ENCODE peak calls at places on chromosome 22, in seven cellular contexts. C is psoas muscle, N is HT1080, M is GM10248, B is body of pancreas, D is bronchial epithelial cell, X is activated T-cell treated with anti-CD3 and anti-CD28 coated beads for 1 hour. R is an unnamed sample.

GRCh38 chr22:38139901-38140300 is 29.4 kb upstream of the BAIAP2L2 start:
- DNase-seq in C (no peak), N (no peak), M (no peak), B (no peak), D (no peak), X (no peak), R (no peak)

GRCh38 chr22:32531955-32532818 is 57.6 kb downstream of the FBXO7 start:
- DNase-seq in C (peak; percentile 93), N (peak; percentile 80), M (no peak), B (peak; percentile 51), D (peak; percentile 49), X (no peak), R (peak; percentile 52)

GRCh38 chr22:22463855-22464540 is 44.5 kb downstream of the ZNF280B start:
- DNase-seq in C (no peak), N (peak; percentile 36), M (peak; percentile 58), B (peak; percentile 47), D (peak; percentile 43), X (peak; percentile 26), R (peak; percentile 72)

GRCh38 chr22:50222508-50222907 is 21.7 kb downstream of the SELENOO start:
- DNase-seq in C (no peak), N (no peak), M (no peak), B (no peak), D (no peak), X (no peak), R (no peak)

GRCh38 chr22:34390400-34390799 is 470.1 kb upstream of the LARGE1 start:
- DNase-seq in C (no peak), N (no peak), M (no peak), B (no peak), D (no peak), X (no peak), R (no peak)

GRCh38 chr22:44893731-44894080 is 116.1 kb downstream of the PHF21B start:
- DNase-seq in C (no peak), N (no peak), M (no peak), B (no peak), D (no peak), X (no peak), R (no peak)

GRCh38 chr22:31263896-31264295 is 28.4 kb downstream of the PIK3IP1 start:
- DNase-seq in C (no peak), N (no peak), M (no peak), B (no peak), D (no peak), X (no peak), R (no peak)

GRCh38 chr22:41382098-41382578 is 396 bp downstream of the TEF start:
- DNase-seq in C (peak; percentile 89), N (no peak), M (peak; percentile 88), B (peak; percentile 68), D (no peak), X (peak; percentile 48), R (no peak)

GRCh38 chr22:38038426-38038825 is 18.8 kb upstream of the PICK1 start:
- DNase-seq in C (no peak), N (no peak), M (no peak), B (no peak), D (no peak), X (no peak), R (no peak)

GRCh38 chr22:48187272-48187855 is 1424.9 kb downstream of the TBC1D22A start:
- DNase-seq in C (no peak), N (no peak), M (no peak), B (peak; percentile 18), D (no peak), X (no peak), R (no peak)

GRCh38 chr22:31045900-31046587 is 35.1 kb upstream of the SMTN start:
- DNase-seq in C (no peak), N (no peak), M (no peak), B (no peak), D (no peak), X (no peak), R (no peak)

GRCh38 chr22:44389181-44389580 is 76.4 kb upstream of the SHISAL1 start:
- DNase-seq in C (peak; percentile 46), N (no peak), M (no peak), B (no peak), D (no peak), X (no peak), R (no peak)

GRCh38 chr22:39547587-39547947 is 15.0 kb upstream of the RPS19BP1 start:
- DNase-seq in C (no peak), N (no peak), M (no peak), B (no peak), D (no peak), X (no peak), R (no peak)

GRCh38 chr22:35076648-35077047 is 10.7 kb downstream of the ISX start:
- DNase-seq in C (no peak), N (no peak), M (no peak), B (no peak), D (peak; percentile 7), X (no peak), R (peak; percentile 39)

GRCh38 chr22:38414009-38414395 is 41.0 kb downstream of the KCNJ4 start:
- DNase-seq in C (peak; percentile 45), N (no peak), M (no peak), B (no peak), D (no peak), X (no peak), R (no peak)

GRCh38 chr22:32202539-32203180 is 2.2 kb downstream of the RFPL2 start:
- DNase-seq in C (no peak), N (peak; percentile 63), M (peak; percentile 35), B (peak; percentile 73), D (peak; percentile 37), X (no peak), R (peak; percentile 66)

GRCh38 chr22:45101828-45102227 is 61.9 kb upstream of the NUP50 start:
- DNase-seq in C (no peak), N (peak; percentile 43), M (peak; percentile 67), B (no peak), D (peak; percentile 51), X (no peak), R (peak; percentile 88)

GRCh38 chr22:19419086-19419463 is 12.5 kb downstream of the HIRA start:
- DNase-seq in C (no peak), N (no peak), M (peak; percentile 29), B (no peak), D (no peak), X (no peak), R (peak; percentile 84)

GRCh38 chr22:34036936-34037335 is 116.7 kb upstream of the LARGE1 start:
- DNase-seq in C (no peak), N (no peak), M (no peak), B (no peak), D (no peak), X (no peak), R (peak; percentile 28)

GRCh38 chr22:41530612-41531421 is 13.5 kb downstream of the POLR3H start:
- DNase-seq in C (no peak), N (no peak), M (no peak), B (no peak), D (no peak), X (no peak), R (no peak)

GRCh38 chr22:26322179-26322905 is 106.7 kb upstream of the ASPHD2 start:
- DNase-seq in C (peak; percentile 73), N (peak; percentile 81), M (no peak), B (no peak), D (peak; percentile 90), X (no peak), R (no peak)

GRCh38 chr22:42286205-42286604 is 15.8 kb upstream of the TCF20 start:
- DNase-seq in C (no peak), N (no peak), M (no peak), B (no peak), D (no peak), X (no peak), R (peak; percentile 65)

GRCh38 chr22:36775589-36775965 is 342 bp downstream of the IFT27 start:
- DNase-seq in C (no peak), N (no peak), M (peak; percentile 37), B (peak; percentile 67), D (no peak), X (peak; percentile 34), R (no peak)

R was measured in NB4.